ENCODE peak calls at places on chromosomes 6 and 20, in seven cellular contexts. One of them, this sample, is unnamed.

GRCh38 chr20:47204008-47204745 is 152.3 kb downstream of the ZMYND8 start:
- DNase-seq in A549: peak; percentile 54
- DNase-seq in upper lobe of left lung: no peak
- DNase-seq in stomach: peak; percentile 39
- DNase-seq in ovary: no peak
- DNase-seq in SK-N-SH: no peak
- DNase-seq in H1: no peak
- DNase-seq in this sample: no peak

GRCh38 chr20:35467339-35468224 is 12.2 kb downstream of the CEP250 start:
- DNase-seq in A549: peak; percentile 58
- DNase-seq in upper lobe of left lung: no peak
- DNase-seq in stomach: no peak
- DNase-seq in ovary: peak; percentile 74
- DNase-seq in SK-N-SH: no peak
- DNase-seq in H1: no peak
- DNase-seq in this sample: no peak

GRCh38 chr6:168247456-168248147 is 72.0 kb downstream of the DACT2 start:
- DNase-seq in A549: peak; percentile 36
- DNase-seq in upper lobe of left lung: no peak
- DNase-seq in stomach: peak; percentile 68
- DNase-seq in ovary: no peak
- DNase-seq in SK-N-SH: peak; percentile 88
- DNase-seq in H1: no peak
- DNase-seq in this sample: peak; percentile 30

GRCh38 chr6:138480279-138480949 is 18.9 kb downstream of the NHSL1 start:
- DNase-seq in A549: no peak
- DNase-seq in upper lobe of left lung: no peak
- DNase-seq in stomach: no peak
- DNase-seq in ovary: no peak
- DNase-seq in SK-N-SH: no peak
- DNase-seq in H1: no peak
- DNase-seq in this sample: no peak

GRCh38 chr6:111757342-111757741 is 115.9 kb downstream of the FYN start:
- DNase-seq in A549: no peak
- DNase-seq in upper lobe of left lung: no peak
- DNase-seq in stomach: no peak
- DNase-seq in ovary: no peak
- DNase-seq in SK-N-SH: no peak
- DNase-seq in H1: no peak
- DNase-seq in this sample: no peak

GRCh38 chr6:107540465-107540857 is 50.5 kb downstream of the SOBP start:
- DNase-seq in A549: no peak
- DNase-seq in upper lobe of left lung: no peak
- DNase-seq in stomach: no peak
- DNase-seq in ovary: no peak
- DNase-seq in SK-N-SH: no peak
- DNase-seq in H1: no peak
- DNase-seq in this sample: no peak

GRCh38 chr6:21918081-21918480 is 324.5 kb downstream of the SOX4 start:
- DNase-seq in A549: no peak
- DNase-seq in upper lobe of left lung: no peak
- DNase-seq in stomach: no peak
- DNase-seq in ovary: no peak
- DNase-seq in SK-N-SH: no peak
- DNase-seq in H1: no peak
- DNase-seq in this sample: no peak

GRCh38 chr6:28315628-28316027 is 20.3 kb downstream of the ZSCAN31 start:
- DNase-seq in A549: no peak
- DNase-seq in upper lobe of left lung: no peak
- DNase-seq in stomach: no peak
- DNase-seq in ovary: no peak
- DNase-seq in SK-N-SH: peak; percentile 55
- DNase-seq in H1: no peak
- DNase-seq in this sample: no peak

GRCh38 chr6:63180367-63180766 is 30.9 kb upstream of the FKBP1C start:
- DNase-seq in A549: no peak
- DNase-seq in upper lobe of left lung: no peak
- DNase-seq in stomach: no peak
- DNase-seq in ovary: no peak
- DNase-seq in SK-N-SH: no peak
- DNase-seq in H1: no peak
- DNase-seq in this sample: no peak

GRCh38 chr20:6590891-6591679 is 176.4 kb upstream of the BMP2 start:
- DNase-seq in A549: no peak
- DNase-seq in upper lobe of left lung: no peak
- DNase-seq in stomach: no peak
- DNase-seq in ovary: no peak
- DNase-seq in SK-N-SH: no peak
- DNase-seq in H1: no peak
- DNase-seq in this sample: no peak

GRCh38 chr6:111696814-111697213 is 91.1 kb upstream of the TRAF3IP2 start:
- DNase-seq in A549: no peak
- DNase-seq in upper lobe of left lung: no peak
- DNase-seq in stomach: peak; percentile 76
- DNase-seq in ovary: no peak
- DNase-seq in SK-N-SH: no peak
- DNase-seq in H1: no peak
- DNase-seq in this sample: no peak

GRCh38 chr6:116436586-116436985 is 24.6 kb upstream of the CALHM6 start:
- DNase-seq in A549: no peak
- DNase-seq in upper lobe of left lung: no peak
- DNase-seq in stomach: no peak
- DNase-seq in ovary: no peak
- DNase-seq in SK-N-SH: no peak
- DNase-seq in H1: no peak
- DNase-seq in this sample: no peak

GRCh38 chr20:46648903-46649649 is 2.2 kb downstream of the SLC13A3 start:
- DNase-seq in A549: no peak
- DNase-seq in upper lobe of left lung: no peak
- DNase-seq in stomach: no peak
- DNase-seq in ovary: no peak
- DNase-seq in SK-N-SH: no peak
- DNase-seq in H1: no peak
- DNase-seq in this sample: no peak

GRCh38 chr20:42100137-42100704 is 482.0 kb upstream of the CHD6 start:
- DNase-seq in A549: no peak
- DNase-seq in upper lobe of left lung: no peak
- DNase-seq in stomach: no peak
- DNase-seq in ovary: no peak
- DNase-seq in SK-N-SH: peak; percentile 80
- DNase-seq in H1: no peak
- DNase-seq in this sample: no peak

GRCh38 chr6:119541132-119541905 is 191.8 kb upstream of the MAN1A1 start:
- DNase-seq in A549: peak; percentile 33
- DNase-seq in upper lobe of left lung: no peak
- DNase-seq in stomach: no peak
- DNase-seq in ovary: no peak
- DNase-seq in SK-N-SH: peak; percentile 4
- DNase-seq in H1: no peak
- DNase-seq in this sample: no peak

GRCh38 chr6:76703786-76704185 is 631.3 kb upstream of the IMPG1 start:
- DNase-seq in A549: no peak
- DNase-seq in upper lobe of left lung: no peak
- DNase-seq in stomach: no peak
- DNase-seq in ovary: no peak
- DNase-seq in SK-N-SH: no peak
- DNase-seq in H1: no peak
- DNase-seq in this sample: no peak

GRCh38 chr20:13355386-13355785 is 134.3 kb downstream of the ISM1 start:
- DNase-seq in A549: no peak
- DNase-seq in upper lobe of left lung: no peak
- DNase-seq in stomach: no peak
- DNase-seq in ovary: no peak
- DNase-seq in SK-N-SH: no peak
- DNase-seq in H1: no peak
- DNase-seq in this sample: no peak

DNA sequence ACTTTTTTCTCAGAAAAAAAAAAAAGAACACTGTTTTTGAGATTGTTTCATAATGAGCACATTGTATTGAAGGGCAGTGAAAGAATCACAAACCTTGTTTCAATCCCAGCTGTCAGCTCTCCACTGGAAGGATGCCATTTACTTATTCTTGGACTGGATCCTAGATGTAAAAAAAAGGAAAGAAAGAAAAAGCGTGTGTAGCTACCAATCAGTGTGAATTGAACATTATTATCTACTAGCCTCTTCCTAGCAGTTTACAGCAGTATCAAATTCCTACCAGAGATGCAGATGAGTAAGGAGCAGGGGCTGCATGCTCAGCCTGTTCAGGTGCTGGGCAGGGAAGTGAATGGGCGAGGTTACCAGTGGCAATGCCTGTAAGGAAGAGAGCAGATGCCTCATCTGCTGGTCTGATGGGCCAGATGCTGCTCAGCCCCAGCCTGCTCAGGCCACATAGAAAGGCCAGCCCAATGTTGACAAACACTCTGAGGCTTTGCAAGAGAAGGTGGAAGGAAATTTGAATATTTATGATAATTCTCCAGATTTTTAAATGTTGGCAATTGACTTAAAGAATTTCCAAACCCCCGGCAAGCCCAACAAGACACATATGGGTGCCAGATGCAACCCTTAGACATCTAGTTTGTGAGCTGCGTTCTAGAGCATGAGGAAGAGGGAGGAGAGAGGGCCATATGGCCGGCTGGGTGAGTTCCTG is 189.5 kb downstream of the IBTK start:
- DNase-seq in A549: no peak
- DNase-seq in upper lobe of left lung: no peak
- DNase-seq in stomach: no peak
- DNase-seq in ovary: no peak
- DNase-seq in SK-N-SH: no peak
- DNase-seq in H1: no peak
- DNase-seq in this sample: no peak
- TF ChIP-seq EP300 in A549: no peak
- TF ChIP-seq EP300 in upper lobe of left lung: no peak
- TF ChIP-seq EP300 in stomach: no peak
- TF ChIP-seq EP300 in ovary: no peak
- TF ChIP-seq EP300 in SK-N-SH: peak; percentile 37
- TF ChIP-seq EP300 in H1: no peak
- TF ChIP-seq EP300 in this sample: no peak

GRCh38 chr20:37527638-37528441 is at the start of gene BLCAP:
- DNase-seq in A549: peak; percentile 90
- DNase-seq in upper lobe of left lung: peak; percentile 95
- DNase-seq in stomach: peak; percentile 91
- DNase-seq in ovary: peak; percentile 89
- DNase-seq in SK-N-SH: peak; percentile 97
- DNase-seq in H1: peak; percentile 51
- DNase-seq in this sample: peak; percentile 90
- TF ChIP-seq CTCF in A549: no peak
- TF ChIP-seq CTCF in upper lobe of left lung: no peak
- TF ChIP-seq CTCF in stomach: no peak
- TF ChIP-seq CTCF in ovary: no peak
- TF ChIP-seq CTCF in SK-N-SH: no peak
- TF ChIP-seq CTCF in H1: no peak
- TF ChIP-seq CTCF in this sample: no peak

GRCh38 chr6:142325111-142325510 is 23.3 kb downstream of the ADGRG6 start:
- DNase-seq in A549: no peak
- DNase-seq in upper lobe of left lung: no peak
- DNase-seq in stomach: no peak
- DNase-seq in ovary: no peak
- DNase-seq in SK-N-SH: no peak
- DNase-seq in H1: no peak
- DNase-seq in this sample: no peak

GRCh38 chr6:142324111-142324510 is 22.3 kb downstream of the ADGRG6 start:
- DNase-seq in A549: no peak
- DNase-seq in upper lobe of left lung: no peak
- DNase-seq in stomach: no peak
- DNase-seq in ovary: no peak
- DNase-seq in SK-N-SH: no peak
- DNase-seq in H1: no peak
- DNase-seq in this sample: no peak

GRCh38 chr6:142322066-142322465 is 20.3 kb downstream of the ADGRG6 start:
- DNase-seq in A549: no peak
- DNase-seq in upper lobe of left lung: no peak
- DNase-seq in stomach: no peak
- DNase-seq in ovary: no peak
- DNase-seq in SK-N-SH: no peak
- DNase-seq in H1: no peak
- DNase-seq in this sample: no peak

GRCh38 chr6:142322504-142323198 is 20.8 kb downstream of the ADGRG6 start:
- DNase-seq in A549: no peak
- DNase-seq in upper lobe of left lung: no peak
- DNase-seq in stomach: no peak
- DNase-seq in ovary: no peak
- DNase-seq in SK-N-SH: no peak
- DNase-seq in H1: no peak
- DNase-seq in this sample: no peak

DNA sequence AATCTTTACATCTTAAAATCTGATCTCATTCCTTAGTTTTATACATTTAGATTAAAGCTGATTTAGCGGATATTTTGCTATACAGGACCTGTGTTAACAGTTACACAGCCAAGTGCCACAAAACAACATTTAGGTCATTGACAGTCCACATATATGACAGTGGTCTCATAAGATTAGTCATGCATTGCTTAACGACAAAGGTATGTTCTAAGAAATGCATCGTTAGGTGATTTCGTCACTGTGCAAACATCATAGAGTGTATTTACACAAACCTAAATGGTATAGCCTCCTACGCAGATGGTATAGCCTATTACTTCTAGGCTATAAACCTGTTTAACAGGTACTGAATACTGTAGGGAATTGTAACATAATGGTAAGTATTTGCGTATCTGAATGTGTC is 21.6 kb downstream of the ADGRG6 start:
- DNase-seq in A549: peak; percentile 84
- DNase-seq in upper lobe of left lung: no peak
- DNase-seq in stomach: no peak
- DNase-seq in ovary: no peak
- DNase-seq in SK-N-SH: no peak
- DNase-seq in H1: no peak
- DNase-seq in this sample: no peak
- TF ChIP-seq EP300 in A549: no peak
- TF ChIP-seq EP300 in upper lobe of left lung: no peak
- TF ChIP-seq EP300 in stomach: no peak
- TF ChIP-seq EP300 in ovary: no peak
- TF ChIP-seq EP300 in SK-N-SH: no peak
- TF ChIP-seq EP300 in H1: no peak
- TF ChIP-seq EP300 in this sample: no peak

DNA sequence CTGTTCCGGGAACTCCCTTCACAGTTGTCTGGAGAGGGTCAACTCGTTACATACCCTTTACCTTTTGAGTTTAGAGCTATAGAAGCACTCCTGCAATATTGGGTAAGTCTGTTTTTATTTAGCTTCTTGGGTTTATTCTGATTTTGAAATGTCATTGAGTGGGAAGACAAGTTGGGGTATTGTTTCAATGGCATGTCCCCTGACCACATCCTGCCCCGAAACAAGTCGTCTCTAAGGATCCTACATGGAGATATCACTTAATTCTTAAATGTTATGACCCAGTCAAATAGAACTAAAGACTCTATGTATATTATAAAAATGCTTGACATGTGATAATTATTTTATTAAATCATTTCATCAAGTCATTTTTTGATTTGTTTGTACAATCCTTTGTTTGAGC is 9.6 kb downstream of the MRS2 start:
- DNase-seq in A549: no peak
- DNase-seq in upper lobe of left lung: no peak
- DNase-seq in stomach: no peak
- DNase-seq in ovary: no peak
- DNase-seq in SK-N-SH: no peak
- DNase-seq in H1: no peak
- DNase-seq in this sample: no peak
- TF ChIP-seq CTCF in A549: no peak
- TF ChIP-seq CTCF in upper lobe of left lung: no peak
- TF ChIP-seq CTCF in stomach: no peak
- TF ChIP-seq CTCF in ovary: no peak
- TF ChIP-seq CTCF in SK-N-SH: no peak
- TF ChIP-seq CTCF in H1: no peak
- TF ChIP-seq CTCF in this sample: no peak